ENCODE peak calls at places on chromosomes 5 and 9, in five cellular contexts. A is H7, L is right lobe of liver, M is NT2/D1, B is SJSA1. W is an unnamed sample.

GRCh38 chr5:9654886-9655285 is 24.7 kb upstream of the TAS2R1 start:
- DNase-seq in B (peak; percentile 37), M (no peak), L (no peak), A (no peak), W (no peak)

GRCh38 chr5:120256376-120256775 is 207.7 kb upstream of the PRR16 start:
- DNase-seq in M (no peak), B (no peak), A (no peak), L (no peak), W (no peak)

GRCh38 chr5:124302504-124302903 is 443.9 kb downstream of the ZNF608 start:
- DNase-seq in B (peak; percentile 71), M (no peak), A (no peak), L (no peak), W (no peak)

GRCh38 chr5:109487753-109488420 is 78.1 kb upstream of the PJA2 start:
- DNase-seq in L (no peak), M (no peak), A (no peak), B (no peak), W (no peak)

GRCh38 chr9:92589918-92590317 is 54.1 kb upstream of the ECM2 start:
- DNase-seq in A (peak; percentile 27), L (no peak), M (no peak), B (no peak), W (no peak)

GRCh38 chr9:91193658-91194391 is 167.9 kb downstream of the AUH start:
- DNase-seq in M (peak; percentile 67), A (peak; percentile 88), B (peak; percentile 83), L (peak; percentile 89), W (peak; percentile 95)

GRCh38 chr5:120479066-120479465 is 15.0 kb downstream of the PRR16 start:
- DNase-seq in M (no peak), L (no peak), B (no peak), A (no peak), W (no peak)

GRCh38 chr9:99154356-99154755 is 49.4 kb downstream of the TGFBR1 start:
- DNase-seq in A (no peak), M (no peak), B (no peak), L (no peak), W (no peak)

GRCh38 chr9:93960221-93960970 is 5.2 kb upstream of the BARX1 start:
- DNase-seq in A (peak; percentile 85), L (peak; percentile 51), M (no peak), B (no peak), W (peak; percentile 76)

GRCh38 chr5:111781200-111781599 is 24.2 kb upstream of the NREP start:
- DNase-seq in M (no peak), A (no peak), L (no peak), B (no peak), W (no peak)

GRCh38 chr5:151141535-151141934 is 16.0 kb downstream of the ANXA6 start:
- DNase-seq in L (no peak), B (no peak), A (peak; percentile 81), M (no peak), W (no peak)

GRCh38 chr9:34662544-34663295 is at the start of gene CCL27:
- DNase-seq in M (no peak), A (no peak), L (no peak), B (no peak), W (no peak)

GRCh38 chr5:107011530-107012115 is 659.1 kb downstream of the EFNA5 start:
- DNase-seq in M (no peak), A (no peak), B (no peak), L (no peak), W (no peak)

GRCh38 chr9:104767507-104767906 is 3.6 kb downstream of the NIPSNAP3B start:
- DNase-seq in B (no peak), A (no peak), M (no peak), L (no peak), W (no peak)

GRCh38 chr5:81408496-81408895 is 14.6 kb upstream of the ACOT12 start:
- DNase-seq in B (no peak), A (no peak), M (no peak), L (no peak), W (no peak)

GRCh38 chr5:963673-964531 is 44.7 kb upstream of the NKD2 start:
- DNase-seq in L (no peak), B (no peak), A (peak; percentile 32), M (no peak), W (peak; percentile 44)

GRCh38 chr9:12921621-12922020 is 146.8 kb downstream of the LURAP1L start:
- DNase-seq in L (no peak), M (no peak), A (no peak), B (no peak), W (no peak)

GRCh38 chr9:114803886-114804285 is 2.0 kb downstream of the TNFSF15 start:
- DNase-seq in M (no peak), L (no peak), B (no peak), A (no peak), W (no peak)

GRCh38 chr9:21567926-21568325 is 85.8 kb upstream of the IFNE start:
- DNase-seq in M (no peak), A (no peak), B (no peak), L (no peak), W (no peak)
- H3K27me3 ChIP-seq in M (no peaks in the 10 kb centered on the region), A (no peaks in the 10 kb centered on the region), B (no peaks in the 10 kb centered on the region), L (no peaks in the 10 kb centered on the region), W (peaks cover 2% of the 10 kb centered on the region)

DNA sequence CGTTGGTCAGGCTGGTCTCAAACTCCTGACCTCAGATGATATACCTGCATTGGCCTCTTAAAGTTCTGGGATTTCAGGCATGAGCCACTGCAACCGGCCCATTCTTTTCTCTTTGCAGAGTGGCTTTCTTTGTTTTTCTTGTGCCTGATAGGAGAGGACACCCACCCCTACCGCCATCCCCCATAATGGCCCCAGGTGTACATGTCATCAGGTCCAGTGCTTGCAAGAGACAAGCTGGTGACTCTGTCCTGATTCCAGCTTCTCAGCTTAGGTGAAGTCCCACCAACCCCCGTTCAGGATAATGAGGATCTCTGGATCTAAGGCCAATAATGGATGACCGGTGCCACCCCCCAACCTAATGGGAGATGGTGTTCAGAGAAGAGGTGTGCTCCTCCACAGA is 2.3 kb upstream of the AIF1L start:
- DNase-seq in L (no peak), M (no peak), A (no peak), B (no peak), W (no peak)
- H3K27me3 ChIP-seq in L (no peaks in the 10 kb centered on the region), M (no peaks in the 10 kb centered on the region), A (no peaks in the 10 kb centered on the region), B (peaks cover 39% of the 10 kb centered on the region), W (no peaks in the 10 kb centered on the region)

DNA sequence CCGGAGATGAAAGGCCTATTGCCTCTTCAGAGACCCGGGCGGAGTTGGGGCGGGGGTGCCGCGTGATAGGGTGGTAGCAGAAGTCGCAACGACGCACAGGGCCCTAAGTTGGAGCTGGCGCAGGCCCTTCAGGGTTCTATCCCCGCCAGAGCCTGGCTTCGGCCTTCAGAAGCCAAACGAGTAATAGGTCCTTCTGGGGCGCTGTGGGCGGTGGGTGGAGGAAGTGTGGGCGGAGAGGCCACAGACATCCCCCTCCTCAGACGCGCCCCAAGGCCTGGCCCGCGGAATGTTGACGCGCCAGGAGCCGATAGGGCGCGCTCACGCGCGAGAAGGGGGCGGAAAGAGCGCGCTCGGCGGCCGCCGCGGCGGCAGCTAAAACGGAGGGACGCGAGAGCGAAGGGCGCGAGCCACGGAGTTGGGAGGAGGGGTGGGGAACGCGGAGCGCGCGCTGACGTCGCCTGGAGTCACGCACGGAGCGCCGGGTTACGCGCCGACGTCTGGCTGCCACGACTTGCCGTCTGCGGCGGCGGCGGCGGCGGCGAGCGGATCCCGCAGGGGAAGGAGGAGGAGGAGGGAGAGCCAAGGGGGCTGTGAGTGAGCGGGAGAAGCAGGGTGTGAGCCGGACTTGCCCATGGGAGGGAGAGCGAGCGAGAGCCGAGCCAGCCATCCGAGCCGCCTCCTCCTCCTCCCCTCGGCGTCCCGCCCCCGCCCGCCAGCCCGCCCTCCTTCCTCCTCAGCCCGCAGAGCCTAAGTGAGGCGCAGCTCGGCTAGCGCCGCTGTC is 6.4 kb upstream of the PURA start:
- DNase-seq in B (peak; percentile 98), A (peak; percentile 94), L (peak; percentile 95), M (peak; percentile 68), W (peak; percentile 97)
- H3K27me3 ChIP-seq in B (peaks cover 16% of the 10 kb centered on the region), A (peaks cover 71% of the 10 kb centered on the region), L (no peaks in the 10 kb centered on the region), M (peaks cover 68% of the 10 kb centered on the region), W (no peaks in the 10 kb centered on the region)

DNA sequence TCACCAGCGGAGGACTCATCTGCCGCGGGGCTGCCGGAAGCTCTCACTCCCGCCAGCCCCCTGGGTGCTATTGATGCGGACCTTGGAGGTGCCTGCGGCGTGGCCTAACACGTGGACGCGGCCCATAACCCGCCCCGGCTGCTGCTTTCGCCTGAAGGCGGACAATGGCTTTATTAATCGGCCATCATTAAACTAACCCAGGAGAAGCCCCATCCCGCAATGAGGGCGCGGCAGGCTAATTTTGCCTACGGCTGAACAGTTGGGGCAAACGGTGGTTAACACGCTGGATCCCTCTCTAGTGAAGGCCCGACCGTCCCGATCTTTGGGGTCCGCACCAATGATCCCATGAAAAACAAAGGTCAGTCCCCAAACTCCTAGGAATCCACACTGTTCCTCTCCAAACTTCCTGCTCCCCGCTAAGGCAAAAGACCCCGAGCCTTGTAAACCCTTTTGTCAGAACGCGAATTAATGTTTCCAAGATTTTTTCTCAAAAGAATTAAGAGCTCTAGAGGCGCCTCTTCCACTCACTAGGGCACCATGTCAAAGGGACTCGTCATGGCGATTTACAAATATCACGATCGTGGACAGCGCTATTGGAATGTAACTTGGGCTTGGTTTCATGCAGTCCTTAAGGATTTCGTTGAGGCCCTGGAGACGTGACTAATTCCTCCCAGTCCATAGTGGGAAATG is 193.2 kb downstream of the MEF2C start:
- DNase-seq in A (peak; percentile 63), M (no peak), L (no peak), B (no peak), W (no peak)
- H3K27me3 ChIP-seq in A (peaks cover 100% of the 10 kb centered on the region), M (peaks cover 100% of the 10 kb centered on the region), L (peaks cover 14% of the 10 kb centered on the region), B (no peaks in the 10 kb centered on the region), W (peaks cover 3% of the 10 kb centered on the region)

GRCh38 chr9:126515873-126516505 is 97.7 kb upstream of the LMX1B start:
- DNase-seq in B (no peak), A (peak; percentile 62), M (no peak), L (no peak), W (no peak)

GRCh38 chr9:126515001-126515872 is 98.5 kb upstream of the LMX1B start:
- DNase-seq in B (no peak), A (peak; percentile 72), L (no peak), M (no peak), W (no peak)

GRCh38 chr9:126514037-126514821 is 99.5 kb upstream of the LMX1B start:
- DNase-seq in M (peak; percentile 79), B (peak; percentile 14), A (peak; percentile 99), L (peak; percentile 70), W (peak; percentile 91)

GRCh38 chr9:126511426-126511825 is 102.3 kb upstream of the LMX1B start:
- DNase-seq in A (no peak), L (no peak), M (no peak), B (no peak), W (no peak)

DNA sequence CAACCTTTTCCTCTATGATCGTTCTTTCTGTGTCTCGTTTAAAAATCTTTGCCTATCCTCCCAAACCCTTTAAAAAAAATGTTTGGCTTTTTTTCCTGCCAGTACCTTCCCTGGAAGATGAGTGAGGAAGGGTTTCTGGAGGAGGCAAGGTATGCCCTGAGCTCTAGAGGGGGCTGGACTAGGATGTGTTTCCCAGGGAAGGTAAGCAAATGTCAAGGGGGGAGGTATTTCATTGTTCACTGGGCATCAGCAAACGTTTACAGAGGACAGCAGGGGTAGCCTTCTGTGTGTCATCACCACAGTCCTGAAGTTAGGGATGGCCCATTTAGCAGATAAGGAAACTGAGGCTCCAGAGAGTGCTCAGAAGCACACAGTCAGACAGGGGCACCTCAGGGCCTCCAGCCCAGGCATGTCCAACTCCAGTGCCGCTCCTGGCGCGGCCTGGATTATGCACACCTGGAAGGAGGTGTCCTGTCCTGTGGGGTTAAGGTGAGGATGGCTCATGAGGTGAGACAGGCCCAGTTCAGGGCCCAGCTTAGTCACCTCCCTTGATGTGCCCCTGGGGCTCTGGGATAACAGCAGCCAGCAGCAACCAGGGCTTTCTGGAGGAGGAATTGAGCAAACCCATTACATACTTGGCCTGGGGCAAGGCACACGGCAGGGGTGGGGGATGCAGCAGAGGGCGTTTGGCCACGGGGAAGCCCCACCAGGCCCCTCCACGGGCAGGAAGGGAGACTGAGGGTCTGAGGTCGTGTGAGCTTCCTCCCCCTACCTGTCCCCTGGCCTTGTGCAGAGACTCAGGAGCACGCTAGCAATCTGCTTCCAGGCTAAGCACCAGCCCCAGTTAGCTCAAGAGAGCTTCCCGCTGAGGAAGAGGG is 100.3 kb upstream of the LMX1B start:
- DNase-seq in M (no peak), A (peak; percentile 85), L (no peak), B (no peak), W (no peak)
- H3K27me3 ChIP-seq in M (peaks cover 37% of the 10 kb centered on the region), A (peaks cover 6% of the 10 kb centered on the region), L (peaks cover 3% of the 10 kb centered on the region), B (peaks cover 39% of the 10 kb centered on the region), W (no peaks in the 10 kb centered on the region)

W was measured in aorta.